ENCODE peak calls at places on chromosomes 16 and 17, in seven cellular contexts. K, T, E, B, L, V and W are unnamed samples.

GRCh38 chr16:70717817-70718216 is 32.0 kb upstream of the MTSS2 start:
- DNase-seq in K (no peak), T (no peak), E (no peak), B (no peak), L (no peak), V (no peak), W (no peak)

GRCh38 chr16:53067675-53068074 is 12.9 kb downstream of the CHD9 start:
- DNase-seq in K (no peak), T (no peak), E (no peak), B (no peak), L (no peak), V (no peak), W (no peak)

GRCh38 chr16:14057878-14058382 is 13.2 kb upstream of the MRTFB start:
- DNase-seq in K (no peak), T (no peak), E (peak), B (no peak), L (no peak), V (peak), W (no peak)

GRCh38 chr17:19370493-19370960 is 7.8 kb upstream of the MAPK7 start:
- DNase-seq in K (peak), T (no peak), E (peak), B (no peak), L (no peak), V (no peak), W (no peak)

GRCh38 chr17:31854672-31855071 is 4.4 kb downstream of the COPRS start:
- DNase-seq in K (no peak), T (no peak), E (no peak), B (no peak), L (no peak), V (no peak), W (no peak)

GRCh38 chr17:81335388-81336157 is 40.5 kb upstream of the SLC38A10 start:
- DNase-seq in K (no peak), T (no peak), E (no peak), B (no peak), L (no peak), V (no peak), W (no peak)

GRCh38 chr17:17675925-17676534 is 5.2 kb upstream of the RAI1 start:
- DNase-seq in K (no peak), T (peak), E (no peak), B (no peak), L (no peak), V (no peak), W (no peak)

GRCh38 chr17:38415250-38416194 is 12.7 kb upstream of the ARHGAP23 start:
- DNase-seq in K (no peak), T (peak), E (no peak), B (no peak), L (peak), V (no peak), W (peak)

GRCh38 chr17:57735707-57736106 is 9.4 kb downstream of the CCDC182 start:
- DNase-seq in K (no peak), T (peak), E (no peak), B (no peak), L (no peak), V (no peak), W (no peak)

GRCh38 chr17:63002625-63003024 is 36.6 kb downstream of the TANC2 start:
- DNase-seq in K (no peak), T (no peak), E (no peak), B (no peak), L (no peak), V (no peak), W (no peak)

GRCh38 chr16:27237229-27238015 is 31.1 kb downstream of the NSMCE1 start:
- DNase-seq in K (peak), T (peak), E (no peak), B (no peak), L (no peak), V (no peak), W (peak)

GRCh38 chr17:80805032-80805751 is 186.4 kb upstream of the CHMP6 start:
- DNase-seq in K (no peak), T (no peak), E (no peak), B (no peak), L (no peak), V (no peak), W (no peak)

GRCh38 chr16:71700822-71701221 is 23.7 kb downstream of the PHLPP2 start:
- DNase-seq in K (no peak), T (no peak), E (no peak), B (no peak), L (no peak), V (no peak), W (no peak)

GRCh38 chr17:60049936-60050335 is 28.8 kb downstream of the HEATR6 start:
- DNase-seq in K (no peak), T (no peak), E (no peak), B (no peak), L (no peak), V (no peak), W (no peak)